ENCODE peak calls at places on chromosomes 7 and 10, in five cellular contexts. M is IMR-90, S is H1, E is H9, X is mesenchymal stem cell. P is an unnamed sample.

GRCh38 chr10:3749597-3750351 is 35.2 kb downstream of the KLF6 start:
- DNase-seq in M (peak; percentile 90), S (no peak), E (no peak), X (peak; percentile 98), P (no peak)

GRCh38 chr7:15086171-15086745 is 183.7 kb upstream of the DGKB start:
- DNase-seq in M (no peak), S (no peak), E (no peak), X (no peak), P (no peak)

GRCh38 chr7:100369105-100369504 is 4.2 kb upstream of the PILRA start:
- DNase-seq in M (no peak), S (no peak), E (no peak), X (no peak), P (no peak)

GRCh38 chr10:122158362-122158761 is 112.7 kb upstream of the BTBD16 start:
- DNase-seq in M (no peak), S (no peak), E (no peak), X (no peak), P (no peak)

GRCh38 chr7:82044497-82045080 is 274.7 kb upstream of the HGF start:
- DNase-seq in M (peak; percentile 58), S (no peak), E (no peak), X (peak; percentile 68), P (peak; percentile 40)

GRCh38 chr7:50314778-50315177 is 10.3 kb downstream of the IKZF1 start:
- DNase-seq in M (no peak), S (no peak), E (no peak), X (no peak), P (no peak)

GRCh38 chr7:155804897-155805825 is 7.1 kb downstream of the SHH start:
- DNase-seq in M (peak; percentile 65), S (no peak), E (peak; percentile 83), X (peak; percentile 71), P (peak; percentile 85)

GRCh38 chr7:87934699-87935372 is 785 bp downstream of the ADAM22 start:
- DNase-seq in M (no peak), S (no peak), E (peak; percentile 35), X (peak; percentile 42), P (peak; percentile 17)

GRCh38 chr10:86821600-86821999 is 65.2 kb downstream of the BMPR1A start:
- DNase-seq in M (peak; percentile 83), S (no peak), E (no peak), X (no peak), P (no peak)

GRCh38 chr10:118531105-118531851 is 64.2 kb downstream of the PRLHR start:
- DNase-seq in M (no peak), S (no peak), E (no peak), X (no peak), P (no peak)

GRCh38 chr10:76939862-76940495 is 697.6 kb downstream of the KCNMA1 start:
- DNase-seq in M (no peak), S (no peak), E (no peak), X (no peak), P (no peak)

GRCh38 chr10:125707852-125708468 is 11.5 kb upstream of the EDRF1 start:
- DNase-seq in M (peak; percentile 35), S (no peak), E (no peak), X (peak; percentile 69), P (no peak)

GRCh38 chr10:102431452-102432124 is 786 bp downstream of the CUEDC2 start:
- DNase-seq in M (no peak), S (no peak), E (no peak), X (peak; percentile 46), P (no peak)

GRCh38 chr7:84663224-84663623 is 468.6 kb upstream of the SEMA3A start:
- DNase-seq in M (peak; percentile 27), S (no peak), E (no peak), X (no peak), P (no peak)

GRCh38 chr7:480531-481218 is 39.0 kb downstream of the PDGFA start:
- DNase-seq in M (no peak), S (no peak), E (no peak), X (no peak), P (no peak)

GRCh38 chr7:120164-120555 is 72.2 kb upstream of the FAM20C start:
- DNase-seq in M (no peak), S (no peak), E (no peak), X (no peak), P (no peak)

GRCh38 chr10:43259248-43259980 is 7.5 kb downstream of the RASGEF1A start:
- DNase-seq in M (no peak), S (no peak), E (no peak), X (no peak), P (no peak)

GRCh38 chr10:131872837-131873375 is 27.9 kb upstream of the PPP2R2D start:
- DNase-seq in M (no peak), S (no peak), E (peak; percentile 36), X (no peak), P (no peak)

GRCh38 chr7:2047272-2047581 is 185.5 kb downstream of the MAD1L1 start:
- DNase-seq in M (no peak), S (no peak), E (no peak), X (no peak), P (no peak)

GRCh38 chr7:117134885-117135552 is 181.7 kb downstream of the ST7 start:
- DNase-seq in M (peak; percentile 57), S (no peak), E (no peak), X (peak; percentile 31), P (no peak)

GRCh38 chr7:44697136-44698045 is 51.3 kb upstream of the ZMIZ2 start:
- DNase-seq in M (no peak), S (no peak), E (no peak), X (no peak), P (no peak)

GRCh38 chr7:87312215-87312865 is 33.1 kb upstream of the CROT start:
- DNase-seq in M (peak; percentile 71), S (peak; percentile 9), E (peak; percentile 67), X (peak; percentile 66), P (peak; percentile 59)

GRCh38 chr7:134527979-134528371 is 608 bp downstream of the AKR1B10 start:
- DNase-seq in M (peak; percentile 86), S (no peak), E (no peak), X (peak; percentile 51), P (no peak)

GRCh38 chr7:18626717-18627116 is 131.2 kb downstream of the HDAC9 start:
- DNase-seq in M (no peak), S (no peak), E (no peak), X (peak; percentile 6), P (no peak)

GRCh38 chr10:29715296-29715695 is 80.5 kb upstream of the SVIL start:
- DNase-seq in M (no peak), S (no peak), E (no peak), X (no peak), P (no peak)

GRCh38 chr10:25047088-25047487 is 30.7 kb downstream of the THNSL1 start:
- DNase-seq in M (no peak), S (no peak), E (no peak), X (no peak), P (no peak)

GRCh38 chr10:60661627-60662026 is 116.7 kb upstream of the CDK1 start:
- DNase-seq in M (peak; percentile 60), S (peak; percentile 51), E (no peak), X (peak; percentile 64), P (no peak)

GRCh38 chr7:105284014-105284413 is 104.7 kb downstream of the SRPK2 start:
- DNase-seq in M (no peak), S (no peak), E (no peak), X (no peak), P (no peak)

GRCh38 chr7:106312099-106312871 is 27.5 kb upstream of the NAMPT start:
- DNase-seq in M (peak; percentile 20), S (no peak), E (no peak), X (no peak), P (no peak)
- H3K4me2 ChIP-seq in M (no peak overlapping the region), S (no peak overlapping the region), E (no peak overlapping the region), X (no peak overlapping the region), P (no peak overlapping the region)

DNA sequence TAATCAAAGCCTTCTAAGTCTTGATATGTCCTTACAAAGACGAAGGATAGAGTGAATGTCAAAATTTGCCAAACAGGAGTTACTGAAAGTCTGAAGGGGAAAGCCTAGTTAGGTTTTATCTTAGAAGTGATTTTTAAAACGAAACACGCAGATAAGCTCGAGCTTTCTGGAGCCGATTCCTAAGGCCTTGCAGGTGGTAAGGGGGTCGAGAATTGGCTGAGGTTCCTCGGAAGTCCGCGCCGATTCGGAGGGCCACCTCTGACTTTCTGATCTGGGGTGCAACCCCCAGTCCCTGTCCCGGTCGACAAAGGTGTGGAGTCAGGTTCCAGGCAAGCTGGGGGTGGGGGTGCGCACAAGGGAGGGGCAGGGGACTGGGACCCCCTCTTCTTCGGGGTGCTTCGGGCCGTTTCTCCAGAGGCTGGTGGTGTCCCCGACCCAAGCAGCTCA is 730 bp upstream of the CUL1 start:
- DNase-seq in M (peak; percentile 23), S (no peak), E (no peak), X (peak; percentile 26), P (no peak)
- H2BK15ac ChIP-seq in M (peak overlapping the region; percentile 53), S (no peak overlapping the region), E (no peak overlapping the region), X (peak overlapping the region; percentile 99), P (no peak overlapping the region)

DNA sequence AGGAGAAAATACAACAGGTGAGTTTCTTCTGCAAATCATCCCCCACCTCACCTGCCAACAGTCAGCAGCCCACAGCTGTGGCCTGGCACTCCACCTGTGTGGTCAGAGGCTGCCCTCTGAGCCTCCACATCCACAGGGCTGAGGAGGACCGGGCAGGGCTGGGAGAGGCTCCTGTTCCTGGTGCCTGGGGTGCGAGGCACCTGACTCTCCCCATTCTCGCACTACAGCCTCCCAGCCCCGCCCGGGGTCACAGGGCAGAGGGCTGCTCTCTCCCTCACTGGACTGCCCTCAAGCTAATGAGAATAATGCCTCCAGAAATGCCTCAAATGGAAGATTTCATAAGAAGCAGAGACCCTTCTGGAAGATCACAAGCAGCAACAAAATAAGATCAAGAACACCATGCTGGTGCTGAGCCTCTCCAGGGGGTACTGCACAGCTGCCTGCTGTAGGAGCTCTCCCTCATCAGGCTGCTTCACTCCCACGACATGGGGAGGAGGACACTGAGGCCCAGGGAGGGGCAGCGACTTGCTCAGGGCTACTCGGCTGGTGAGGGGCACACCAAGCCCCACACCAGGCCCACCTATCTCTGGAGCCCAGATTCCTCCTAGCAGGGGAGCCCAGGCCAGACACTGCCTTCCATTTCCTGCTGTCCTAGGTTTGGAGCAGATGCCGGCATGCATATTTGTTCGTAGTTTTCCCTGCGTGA is 76.6 kb downstream of the FAM53B start:
- DNase-seq in M (no peak), S (no peak), E (no peak), X (no peak), P (no peak)
- H3K9me3 ChIP-seq in M (no peaks in the 10 kb centered on the region), S (no peaks in the 10 kb centered on the region), E (no peaks in the 10 kb centered on the region), X (no peaks in the 10 kb centered on the region), P (no peaks in the 10 kb centered on the region)

GRCh38 chr7:150503581-150503980 is 11.1 kb upstream of the GIMAP7 start:
- DNase-seq in M (no peak), S (no peak), E (no peak), X (no peak), P (no peak)

GRCh38 chr7:150502519-150502918 is 12.2 kb upstream of the GIMAP7 start:
- DNase-seq in M (no peak), S (no peak), E (no peak), X (no peak), P (no peak)

GRCh38 chr7:150507947-150508602 is 6.6 kb upstream of the GIMAP7 start:
- DNase-seq in M (no peak), S (no peak), E (no peak), X (no peak), P (no peak)

GRCh38 chr7:150503155-150503554 is 11.5 kb upstream of the GIMAP7 start:
- DNase-seq in M (no peak), S (no peak), E (no peak), X (no peak), P (no peak)
- H3K4me2 ChIP-seq in M (no peak overlapping the region), S (no peak overlapping the region), E (no peak overlapping the region), X (no peak overlapping the region), P (no peak overlapping the region)